ENCODE peak calls at places on chromosomes 4 and X, in eight cellular contexts. K is astrocyte, F is IMR-90, H is MM.1S, J is colonic mucosa, S is heart left ventricle, D is left lung, Y is endothelial cell of umbilical vein. Q is an unnamed sample. For H3K4me1, the result is how much of the 10 kb centered on the place peaks cover.

GRCh38 chrX:103517246-103517645 is 2.0 kb downstream of the RAB40A start:
- DNase-seq in J (no peak), K (peak), F (peak), S (no peak), D (no peak), H (no peak), Y (no peak), Q (no peak)

GRCh38 chrX:103418811-103419210 is 42.5 kb downstream of the BEX3 start:
- DNase-seq in J (no peak), H (no peak), Y (no peak), D (no peak), F (no peak), S (no peak), K (no peak), Q (no peak)

GRCh38 chr4:123786159-123786915 is 389.7 kb downstream of the SPRY1 start:
- DNase-seq in Y (no peak), F (no peak), J (no peak), K (no peak), H (no peak), D (no peak), S (no peak), Q (no peak)

GRCh38 chr4:127249066-127249766 is 383.5 kb upstream of the INTU start:
- DNase-seq in J (no peak), K (peak), S (no peak), F (peak), D (no peak), Y (no peak), H (no peak), Q (no peak)

GRCh38 chr4:153655928-153656327 is 28.2 kb upstream of the TLR2 start:
- DNase-seq in F (no peak), Y (no peak), J (no peak), K (no peak), H (no peak), S (peak), D (no peak), Q (no peak)

GRCh38 chr4:141731481-141731880 is 95.1 kb downstream of the IL15 start:
- DNase-seq in H (no peak), J (no peak), D (no peak), Y (no peak), K (no peak), F (peak), S (no peak), Q (no peak)

GRCh38 chrX:103726477-103726876 is 15.8 kb downstream of the TMEM31 start:
- DNase-seq in Y (no peak), H (no peak), F (no peak), K (no peak), S (no peak), J (no peak), D (no peak), Q (no peak)

GRCh38 chr4:28723371-28723770 is 1862.7 kb downstream of the STIM2 start:
- DNase-seq in J (no peak), K (no peak), Y (no peak), H (no peak), F (no peak), D (no peak), S (no peak), Q (no peak)

GRCh38 chrX:3262906-3263305 is 83.5 kb downstream of the MXRA5 start:
- DNase-seq in J (no peak), K (peak), D (no peak), Y (peak), S (no peak), F (peak), H (no peak), Q (no peak)

DNA sequence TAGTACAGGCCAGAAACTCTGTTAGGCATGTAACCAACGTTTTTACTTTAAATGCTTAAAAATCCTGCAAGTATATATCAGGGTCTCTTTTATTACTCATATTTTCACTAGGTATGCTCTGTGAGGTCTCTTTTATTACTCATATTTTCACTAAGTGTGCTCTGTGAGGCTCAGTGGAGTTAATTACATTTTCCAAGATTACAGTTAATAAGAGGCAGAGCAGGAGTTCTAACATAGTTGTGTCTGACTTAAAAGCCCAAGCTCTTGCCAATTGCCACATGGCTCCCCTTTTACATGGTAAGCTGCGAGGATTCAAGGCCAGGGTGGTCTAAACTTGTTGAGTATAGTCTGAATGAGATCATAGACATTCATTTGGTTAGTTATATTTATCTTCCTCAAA is 81.0 kb upstream of the ARMCX2 start:
- DNase-seq in K (no peak), H (no peak), J (no peak), F (no peak), D (no peak), S (no peak), Y (no peak), Q (no peak)
- TF ChIP-seq CTCF in K (no peak), H (no peak), J (no peak), F (no peak), D (no peak), S (no peak), Y (no peak), Q (no peak)

DNA sequence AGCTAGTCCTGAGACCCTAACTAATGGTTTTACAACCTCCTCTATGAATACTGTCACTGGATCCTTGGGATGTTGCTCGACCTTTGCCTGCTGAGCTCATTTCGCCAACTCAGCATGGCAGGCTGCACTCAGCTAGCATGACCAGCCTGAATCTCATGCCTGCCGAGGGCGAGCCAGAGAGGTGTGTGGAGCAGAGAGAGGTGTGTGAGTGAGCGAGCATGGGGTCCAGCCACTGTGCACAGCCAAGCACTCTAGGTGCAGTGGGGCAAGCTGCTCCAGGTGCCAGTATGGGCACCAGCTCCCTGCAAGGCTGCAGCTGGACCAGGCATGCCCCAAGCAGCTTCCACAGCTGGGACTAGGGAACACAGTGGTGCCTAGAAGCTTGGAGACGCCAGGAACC is 410.9 kb downstream of the PCDH10 start:
- DNase-seq in H (no peak), F (no peak), J (no peak), S (no peak), Y (no peak), D (peak), K (no peak), Q (no peak)
- H3K4me1 ChIP-seq in H (under half), F (under half), J (under half), S (under half), Y (under half), D (under half), K (under half), Q (under half)

GRCh38 chr4:152436384-152436783 is 99.5 kb downstream of the FBXW7 start:
- DNase-seq in F (no peak), S (no peak), Y (no peak), D (no peak), J (no peak), K (no peak), H (peak), Q (no peak)
- TF ChIP-seq CTCF in F (no peak), S (no peak), Y (no peak), D (no peak), J (no peak), K (no peak), H (peak), Q (no peak)

GRCh38 chr4:156948133-156948532 is 23.5 kb downstream of the PDGFC start:
- DNase-seq in D (no peak), Y (peak), K (peak), F (no peak), S (no peak), H (no peak), J (no peak), Q (no peak)

GRCh38 chr4:156949373-156949814 is 22.2 kb downstream of the PDGFC start:
- DNase-seq in K (peak), H (no peak), S (no peak), J (no peak), Y (peak), F (peak), D (no peak), Q (no peak)

GRCh38 chr4:156945532-156945931 is 26.1 kb downstream of the PDGFC start:
- DNase-seq in H (no peak), F (no peak), K (peak), D (no peak), J (no peak), Y (peak), S (no peak), Q (no peak)

GRCh38 chr4:156948738-156949137 is 22.9 kb downstream of the PDGFC start:
- DNase-seq in F (no peak), J (no peak), H (no peak), Y (peak), K (no peak), S (no peak), D (no peak), Q (no peak)

DNA sequence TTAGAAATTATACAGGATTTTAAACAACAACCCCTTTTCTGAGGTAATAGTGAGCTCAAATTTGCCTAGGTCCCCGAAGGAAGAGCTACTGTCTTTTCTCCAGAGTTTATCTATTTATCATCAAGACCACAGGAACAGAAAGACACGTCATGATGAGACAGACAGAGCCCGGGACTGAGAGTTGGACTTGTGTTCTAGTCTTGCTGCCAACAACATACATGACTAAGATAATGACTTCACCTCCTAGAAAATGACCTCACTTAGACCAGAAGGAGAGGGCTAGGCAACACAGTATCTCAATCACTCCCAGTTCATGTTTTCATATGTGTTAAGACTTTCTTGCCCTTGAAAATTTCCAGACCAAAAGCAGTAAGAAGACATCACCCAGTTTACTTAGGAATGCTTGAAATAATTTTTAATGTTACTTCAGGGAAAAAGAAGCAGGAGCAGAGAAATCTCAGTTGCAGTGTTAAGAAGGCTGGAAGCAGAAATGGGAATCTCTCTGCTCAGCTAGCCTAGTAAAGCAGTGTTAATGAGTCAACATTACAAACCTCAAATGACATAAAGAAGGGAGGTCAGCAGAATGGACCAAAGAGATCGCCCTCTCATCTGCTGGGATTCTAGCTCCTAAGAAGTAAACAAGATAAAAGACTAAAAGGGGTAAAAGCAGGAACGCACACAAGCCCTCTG is 24.9 kb downstream of the PDGFC start:
- DNase-seq in Y (peak), K (peak), S (peak), J (no peak), H (no peak), D (no peak), F (peak), Q (no peak)
- H3K4me1 ChIP-seq in Y (half or more), K (half or more), S (under half), J (under half), H (under half), D (under half), F (under half), Q (under half)

GRCh38 chrX:110665636-110666035 is 130.0 kb downstream of the CHRDL1 start:
- DNase-seq in J (peak), Y (no peak), K (no peak), S (no peak), D (no peak), H (peak), F (peak), Q (peak)
- TF ChIP-seq CTCF in J (peak), Y (no peak), K (peak), S (peak), D (no peak), H (peak), F (peak), Q (no peak)

GRCh38 chr4:73066928-73067327 is 2.6 kb downstream of the COX18 start:
- DNase-seq in H (peak), S (no peak), F (no peak), Y (no peak), K (no peak), J (no peak), D (no peak), Q (no peak)

GRCh38 chr4:73069338-73070071 is at the start of gene COX18:
- DNase-seq in F (peak), H (peak), D (peak), J (peak), Y (peak), S (peak), K (peak), Q (peak)

GRCh38 chr4:73070072-73070385 is 513 bp upstream of the COX18 start:
- DNase-seq in J (no peak), Y (no peak), D (no peak), H (no peak), F (no peak), S (no peak), K (no peak), Q (no peak)

GRCh38 chr4:73068496-73069337 is 799 bp downstream of the COX18 start:
- DNase-seq in Y (peak), F (peak), J (peak), K (peak), D (no peak), S (no peak), H (peak), Q (peak)

GRCh38 chr4:73067971-73068394 is 1.5 kb downstream of the COX18 start:
- DNase-seq in F (peak), J (no peak), K (peak), H (no peak), S (no peak), Y (no peak), D (no peak), Q (no peak)
- H3K4me1 ChIP-seq in F (under half), J (under half), K (under half), H (under half), S (under half), Y (under half), D (under half), Q (under half)